ENCODE peak calls at places on chromosomes 12 and 14, in nine cellular contexts. One of them, this sample, is unnamed.

GRCh38 chr14:45807187-45807586 is 554.2 kb upstream of the MIS18BP1 start:
- DNase-seq in breast epithelium: no peak
- DNase-seq in HCT116: no peak
- DNase-seq in stomach: no peak
- DNase-seq in GM23338: no peak
- DNase-seq in sigmoid colon: no peak
- DNase-seq in endothelial cell of umbilical vein: no peak
- DNase-seq in spleen: no peak
- DNase-seq in transverse colon: no peak
- DNase-seq in this sample: no peak

GRCh38 chr12:62647586-62647985 is 181.0 kb downstream of the MON2 start:
- DNase-seq in breast epithelium: peak; percentile 53
- DNase-seq in HCT116: no peak
- DNase-seq in stomach: no peak
- DNase-seq in GM23338: peak; percentile 22
- DNase-seq in sigmoid colon: peak; percentile 76
- DNase-seq in endothelial cell of umbilical vein: no peak
- DNase-seq in spleen: no peak
- DNase-seq in transverse colon: no peak
- DNase-seq in this sample: no peak

GRCh38 chr12:6266431-6267006 is 44.0 kb upstream of the PLEKHG6 start:
- DNase-seq in breast epithelium: peak; percentile 48
- DNase-seq in HCT116: no peak
- DNase-seq in stomach: no peak
- DNase-seq in GM23338: no peak
- DNase-seq in sigmoid colon: no peak
- DNase-seq in endothelial cell of umbilical vein: no peak
- DNase-seq in spleen: no peak
- DNase-seq in transverse colon: no peak
- DNase-seq in this sample: no peak

GRCh38 chr12:111170559-111170958 is 198.3 kb downstream of the PHETA1 start:
- DNase-seq in breast epithelium: no peak
- DNase-seq in HCT116: no peak
- DNase-seq in stomach: no peak
- DNase-seq in GM23338: no peak
- DNase-seq in sigmoid colon: no peak
- DNase-seq in endothelial cell of umbilical vein: no peak
- DNase-seq in spleen: no peak
- DNase-seq in transverse colon: no peak
- DNase-seq in this sample: no peak

GRCh38 chr14:36518031-36518585 is 1.9 kb downstream of the NKX2-1 start:
- DNase-seq in breast epithelium: no peak
- DNase-seq in HCT116: no peak
- DNase-seq in stomach: no peak
- DNase-seq in GM23338: peak; percentile 62
- DNase-seq in sigmoid colon: no peak
- DNase-seq in endothelial cell of umbilical vein: no peak
- DNase-seq in spleen: no peak
- DNase-seq in transverse colon: no peak
- DNase-seq in this sample: no peak

GRCh38 chr12:93376436-93377251 is 1.1 kb upstream of the NUDT4 start:
- DNase-seq in breast epithelium: no peak
- DNase-seq in HCT116: no peak
- DNase-seq in stomach: no peak
- DNase-seq in GM23338: peak; percentile 65
- DNase-seq in sigmoid colon: no peak
- DNase-seq in endothelial cell of umbilical vein: peak; percentile 55
- DNase-seq in spleen: no peak
- DNase-seq in transverse colon: peak; percentile 51
- DNase-seq in this sample: no peak

GRCh38 chr12:19223018-19223417 is 93.5 kb downstream of the PLEKHA5 start:
- DNase-seq in breast epithelium: no peak
- DNase-seq in HCT116: peak; percentile 1
- DNase-seq in stomach: no peak
- DNase-seq in GM23338: peak; percentile 27
- DNase-seq in sigmoid colon: no peak
- DNase-seq in endothelial cell of umbilical vein: peak; percentile 43
- DNase-seq in spleen: no peak
- DNase-seq in transverse colon: no peak
- DNase-seq in this sample: no peak

GRCh38 chr12:109879332-109880048 is 851 bp downstream of the GLTP start:
- DNase-seq in breast epithelium: no peak
- DNase-seq in HCT116: no peak
- DNase-seq in stomach: no peak
- DNase-seq in GM23338: peak; percentile 42
- DNase-seq in sigmoid colon: no peak
- DNase-seq in endothelial cell of umbilical vein: peak; percentile 33
- DNase-seq in spleen: no peak
- DNase-seq in transverse colon: no peak
- DNase-seq in this sample: no peak

GRCh38 chr12:79266511-79267129 is 402.0 kb downstream of the SYT1 start:
- DNase-seq in breast epithelium: no peak
- DNase-seq in HCT116: no peak
- DNase-seq in stomach: no peak
- DNase-seq in GM23338: no peak
- DNase-seq in sigmoid colon: no peak
- DNase-seq in endothelial cell of umbilical vein: no peak
- DNase-seq in spleen: no peak
- DNase-seq in transverse colon: no peak
- DNase-seq in this sample: no peak

GRCh38 chr14:69268763-69269162 is 8.8 kb downstream of the GALNT16 start:
- DNase-seq in breast epithelium: no peak
- DNase-seq in HCT116: no peak
- DNase-seq in stomach: no peak
- DNase-seq in GM23338: no peak
- DNase-seq in sigmoid colon: no peak
- DNase-seq in endothelial cell of umbilical vein: peak; percentile 44
- DNase-seq in spleen: no peak
- DNase-seq in transverse colon: no peak
- DNase-seq in this sample: no peak

GRCh38 chr12:110677206-110677911 is 11.6 kb downstream of the HVCN1 start:
- DNase-seq in breast epithelium: no peak
- DNase-seq in HCT116: no peak
- DNase-seq in stomach: no peak
- DNase-seq in GM23338: no peak
- DNase-seq in sigmoid colon: no peak
- DNase-seq in endothelial cell of umbilical vein: no peak
- DNase-seq in spleen: peak; percentile 78
- DNase-seq in transverse colon: no peak
- DNase-seq in this sample: no peak

GRCh38 chr12:132453361-132454133 is 36.4 kb upstream of the FBRSL1 start:
- DNase-seq in breast epithelium: peak; percentile 78
- DNase-seq in HCT116: no peak
- DNase-seq in stomach: no peak
- DNase-seq in GM23338: no peak
- DNase-seq in sigmoid colon: no peak
- DNase-seq in endothelial cell of umbilical vein: no peak
- DNase-seq in spleen: peak; percentile 74
- DNase-seq in transverse colon: no peak
- DNase-seq in this sample: no peak

GRCh38 chr14:55446833-55447232 is 6.4 kb upstream of the TBPL2 start:
- DNase-seq in breast epithelium: no peak
- DNase-seq in HCT116: peak; percentile 69
- DNase-seq in stomach: no peak
- DNase-seq in GM23338: no peak
- DNase-seq in sigmoid colon: no peak
- DNase-seq in endothelial cell of umbilical vein: peak; percentile 55
- DNase-seq in spleen: no peak
- DNase-seq in transverse colon: no peak
- DNase-seq in this sample: no peak

GRCh38 chr14:55450124-55450523 is 9.7 kb upstream of the TBPL2 start:
- DNase-seq in breast epithelium: no peak
- DNase-seq in HCT116: no peak
- DNase-seq in stomach: no peak
- DNase-seq in GM23338: no peak
- DNase-seq in sigmoid colon: no peak
- DNase-seq in endothelial cell of umbilical vein: no peak
- DNase-seq in spleen: no peak
- DNase-seq in transverse colon: no peak
- DNase-seq in this sample: peak; percentile 21

GRCh38 chr14:55446127-55446736 is 5.8 kb upstream of the TBPL2 start:
- DNase-seq in breast epithelium: no peak
- DNase-seq in HCT116: peak; percentile 76
- DNase-seq in stomach: peak; percentile 53
- DNase-seq in GM23338: peak; percentile 97
- DNase-seq in sigmoid colon: peak; percentile 63
- DNase-seq in endothelial cell of umbilical vein: peak; percentile 80
- DNase-seq in spleen: no peak
- DNase-seq in transverse colon: peak; percentile 60
- DNase-seq in this sample: no peak

GRCh38 chr14:55449116-55449515 is 8.7 kb upstream of the TBPL2 start:
- DNase-seq in breast epithelium: no peak
- DNase-seq in HCT116: no peak
- DNase-seq in stomach: no peak
- DNase-seq in GM23338: no peak
- DNase-seq in sigmoid colon: no peak
- DNase-seq in endothelial cell of umbilical vein: no peak
- DNase-seq in spleen: no peak
- DNase-seq in transverse colon: no peak
- DNase-seq in this sample: no peak

DNA sequence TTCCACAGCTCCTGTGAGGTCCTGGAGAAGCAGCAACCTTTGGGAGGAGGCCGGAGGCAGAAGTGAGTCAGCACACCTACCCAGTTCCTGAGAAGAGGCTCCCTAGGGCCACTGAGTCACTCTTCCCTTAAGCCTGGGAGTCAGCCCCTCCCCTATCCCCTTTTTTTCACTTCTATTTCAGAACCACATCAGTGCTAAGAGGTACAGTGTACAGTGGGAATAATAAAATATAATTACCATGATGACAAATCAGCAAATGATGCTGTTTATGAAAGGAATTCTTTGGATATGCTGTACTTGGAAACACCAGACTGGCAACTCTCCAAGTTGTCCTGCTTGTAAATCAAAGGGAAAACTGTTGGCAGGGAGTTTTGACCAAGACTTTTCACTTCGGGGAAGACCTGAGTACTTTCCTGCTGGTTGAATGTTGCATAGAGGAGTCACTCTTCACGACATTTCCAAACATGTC is 7.8 kb upstream of the TBPL2 start:
- DNase-seq in breast epithelium: no peak
- DNase-seq in HCT116: peak; percentile 100
- DNase-seq in stomach: peak; percentile 35
- DNase-seq in GM23338: no peak
- DNase-seq in sigmoid colon: no peak
- DNase-seq in endothelial cell of umbilical vein: peak; percentile 96
- DNase-seq in spleen: no peak
- DNase-seq in transverse colon: peak; percentile 60
- DNase-seq in this sample: no peak
- TF ChIP-seq POLR2AphosphoS5 in breast epithelium: no peak
- TF ChIP-seq POLR2AphosphoS5 in HCT116: peak; percentile 71
- TF ChIP-seq POLR2AphosphoS5 in stomach: no peak
- TF ChIP-seq POLR2AphosphoS5 in GM23338: no peak
- TF ChIP-seq POLR2AphosphoS5 in sigmoid colon: peak; percentile 62
- TF ChIP-seq POLR2AphosphoS5 in endothelial cell of umbilical vein: peak; percentile 67
- TF ChIP-seq POLR2AphosphoS5 in spleen: no peak
- TF ChIP-seq POLR2AphosphoS5 in transverse colon: peak; percentile 18
- TF ChIP-seq POLR2AphosphoS5 in this sample: peak; percentile 50

DNA sequence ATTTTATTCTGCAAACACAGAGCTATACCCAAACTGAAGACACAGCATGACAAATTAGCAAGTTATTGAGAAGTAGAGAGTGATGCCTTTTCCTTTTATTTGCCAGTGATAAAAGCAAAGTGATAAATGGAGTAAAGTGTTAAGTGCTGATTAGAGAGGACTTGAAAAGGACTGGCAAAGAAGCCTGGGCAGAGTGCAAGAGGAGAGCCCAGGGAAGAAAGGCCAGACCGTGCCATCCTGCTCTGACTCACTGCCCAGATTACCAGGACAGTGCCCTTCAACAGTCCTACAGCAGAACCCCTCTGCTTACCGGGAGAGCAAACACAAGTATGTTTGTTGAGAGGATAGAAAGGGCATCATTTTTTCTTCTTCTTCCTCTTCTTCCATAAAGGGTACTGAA is 106.5 kb downstream of the ETV6 start:
- DNase-seq in breast epithelium: no peak
- DNase-seq in HCT116: no peak
- DNase-seq in stomach: no peak
- DNase-seq in GM23338: no peak
- DNase-seq in sigmoid colon: peak; percentile 78
- DNase-seq in endothelial cell of umbilical vein: no peak
- DNase-seq in spleen: no peak
- DNase-seq in transverse colon: no peak
- DNase-seq in this sample: no peak
- H3K4me1 ChIP-seq in breast epithelium: peaks cover 5% of the 10 kb centered on the region
- H3K4me1 ChIP-seq in HCT116: no peaks in the 10 kb centered on the region
- H3K4me1 ChIP-seq in stomach: peaks cover 77% of the 10 kb centered on the region
- H3K4me1 ChIP-seq in GM23338: peaks cover 36% of the 10 kb centered on the region
- H3K4me1 ChIP-seq in sigmoid colon: peaks cover 78% of the 10 kb centered on the region
- H3K4me1 ChIP-seq in endothelial cell of umbilical vein: peaks cover 11% of the 10 kb centered on the region
- H3K4me1 ChIP-seq in spleen: peaks cover 70% of the 10 kb centered on the region
- H3K4me1 ChIP-seq in transverse colon: peaks cover 74% of the 10 kb centered on the region
- H3K4me1 ChIP-seq in this sample: peaks cover 61% of the 10 kb centered on the region

GRCh38 chr12:52191841-52192791 is at the start of gene KRT80:
- DNase-seq in breast epithelium: peak; percentile 97
- DNase-seq in HCT116: peak; percentile 97
- DNase-seq in stomach: peak; percentile 89
- DNase-seq in GM23338: no peak
- DNase-seq in sigmoid colon: peak; percentile 97
- DNase-seq in endothelial cell of umbilical vein: peak; percentile 98
- DNase-seq in spleen: no peak
- DNase-seq in transverse colon: peak; percentile 84
- DNase-seq in this sample: peak; percentile 94
- TF ChIP-seq POLR2AphosphoS5 in breast epithelium: peak; percentile 70
- TF ChIP-seq POLR2AphosphoS5 in HCT116: peak; percentile 68
- TF ChIP-seq POLR2AphosphoS5 in stomach: peak; percentile 63
- TF ChIP-seq POLR2AphosphoS5 in GM23338: no peak
- TF ChIP-seq POLR2AphosphoS5 in sigmoid colon: peak; percentile 87
- TF ChIP-seq POLR2AphosphoS5 in endothelial cell of umbilical vein: peak; percentile 98
- TF ChIP-seq POLR2AphosphoS5 in spleen: peak; percentile 87
- TF ChIP-seq POLR2AphosphoS5 in transverse colon: peak; percentile 68
- TF ChIP-seq POLR2AphosphoS5 in this sample: peak; percentile 93

GRCh38 chr14:22417914-22418313 is 171.1 kb downstream of the DAD1 start:
- DNase-seq in breast epithelium: no peak
- DNase-seq in HCT116: no peak
- DNase-seq in stomach: no peak
- DNase-seq in GM23338: no peak
- DNase-seq in sigmoid colon: no peak
- DNase-seq in endothelial cell of umbilical vein: no peak
- DNase-seq in spleen: no peak
- DNase-seq in transverse colon: no peak
- DNase-seq in this sample: no peak

GRCh38 chr14:22416193-22416592 is 172.8 kb downstream of the DAD1 start:
- DNase-seq in breast epithelium: no peak
- DNase-seq in HCT116: no peak
- DNase-seq in stomach: no peak
- DNase-seq in GM23338: no peak
- DNase-seq in sigmoid colon: no peak
- DNase-seq in endothelial cell of umbilical vein: no peak
- DNase-seq in spleen: no peak
- DNase-seq in transverse colon: no peak
- DNase-seq in this sample: no peak

GRCh38 chr14:22412936-22413411 is 176.1 kb downstream of the DAD1 start:
- DNase-seq in breast epithelium: no peak
- DNase-seq in HCT116: no peak
- DNase-seq in stomach: no peak
- DNase-seq in GM23338: no peak
- DNase-seq in sigmoid colon: no peak
- DNase-seq in endothelial cell of umbilical vein: no peak
- DNase-seq in spleen: no peak
- DNase-seq in transverse colon: no peak
- DNase-seq in this sample: no peak

GRCh38 chr14:22415633-22415959 is 173.4 kb downstream of the DAD1 start:
- DNase-seq in breast epithelium: no peak
- DNase-seq in HCT116: no peak
- DNase-seq in stomach: no peak
- DNase-seq in GM23338: no peak
- DNase-seq in sigmoid colon: no peak
- DNase-seq in endothelial cell of umbilical vein: no peak
- DNase-seq in spleen: no peak
- DNase-seq in transverse colon: no peak
- DNase-seq in this sample: no peak

GRCh38 chr14:22414876-22415632 is 174.0 kb downstream of the DAD1 start:
- DNase-seq in breast epithelium: no peak
- DNase-seq in HCT116: no peak
- DNase-seq in stomach: no peak
- DNase-seq in GM23338: no peak
- DNase-seq in sigmoid colon: no peak
- DNase-seq in endothelial cell of umbilical vein: no peak
- DNase-seq in spleen: no peak
- DNase-seq in transverse colon: no peak
- DNase-seq in this sample: no peak
- H3K4me1 ChIP-seq in breast epithelium: no peaks in the 10 kb centered on the region
- H3K4me1 ChIP-seq in HCT116: no peaks in the 10 kb centered on the region
- H3K4me1 ChIP-seq in stomach: no peaks in the 10 kb centered on the region
- H3K4me1 ChIP-seq in GM23338: peaks cover 6% of the 10 kb centered on the region
- H3K4me1 ChIP-seq in sigmoid colon: no peaks in the 10 kb centered on the region
- H3K4me1 ChIP-seq in endothelial cell of umbilical vein: no peaks in the 10 kb centered on the region
- H3K4me1 ChIP-seq in spleen: peaks cover 11% of the 10 kb centered on the region
- H3K4me1 ChIP-seq in transverse colon: peaks cover 6% of the 10 kb centered on the region
- H3K4me1 ChIP-seq in this sample: no peaks in the 10 kb centered on the region

This sample was measured in esophagus muscularis mucosa.